ENCODE peak calls at places on chromosomes 1 and 21, in eight cellular contexts. X is colonic mucosa, H is transverse colon, J is AG10803, W is brain microvascular endothelial cell, E is PC-3, I is fibroblast of the aortic adventitia, B is hepatocyte. U is an unnamed sample.

GRCh38 chr1:228697209-228698016 is 37.9 kb upstream of the RHOU start:
- DNase-seq in J (peak; percentile 85), W (peak; percentile 45), B (peak; percentile 78), E (peak; percentile 31), X (peak; percentile 21), I (peak; percentile 88), H (peak; percentile 32), U (peak; percentile 52)

GRCh38 chr1:1758692-1759455 is 19.4 kb downstream of the NADK start:
- DNase-seq in E (peak; percentile 99), J (no peak), H (peak; percentile 95), B (peak; percentile 49), I (no peak), X (peak; percentile 97), W (no peak), U (no peak)

GRCh38 chr1:42851420-42851819 is 5.0 kb downstream of the ZNF691 start:
- DNase-seq in E (no peak), X (no peak), W (no peak), I (no peak), H (no peak), B (no peak), J (no peak), U (no peak)

GRCh38 chr1:99481391-99481996 is 164.4 kb upstream of the PALMD start:
- DNase-seq in I (peak; percentile 77), J (peak; percentile 61), E (peak; percentile 83), W (peak; percentile 67), H (peak; percentile 23), X (peak; percentile 47), B (peak; percentile 85), U (no peak)

GRCh38 chr1:91374086-91374485 is 30.6 kb downstream of the HFM1 start:
- DNase-seq in I (no peak), W (no peak), E (no peak), J (no peak), H (no peak), X (no peak), B (no peak), U (no peak)

GRCh38 chr1:226476657-226477319 is 68.9 kb upstream of the PARP1 start:
- DNase-seq in I (no peak), W (no peak), J (no peak), H (no peak), E (peak; percentile 96), B (no peak), X (no peak), U (no peak)

GRCh38 chr1:3578906-3579305 is 32.4 kb downstream of the MEGF6 start:
- DNase-seq in B (no peak), H (no peak), I (no peak), W (no peak), E (no peak), X (no peak), J (no peak), U (no peak)

GRCh38 chr21:44413566-44414290 is 41.6 kb upstream of the LRRC3 start:
- DNase-seq in B (no peak), E (no peak), H (no peak), J (no peak), W (no peak), X (no peak), I (no peak), U (no peak)

GRCh38 chr1:162921311-162921710 is 60.3 kb upstream of the CCDC190 start:
- DNase-seq in B (no peak), E (no peak), X (no peak), J (no peak), H (no peak), I (no peak), W (no peak), U (no peak)

GRCh38 chr1:234963180-234963903 is 165.3 kb downstream of the TOMM20 start:
- DNase-seq in J (peak; percentile 96), I (peak; percentile 92), B (peak; percentile 73), W (peak; percentile 97), H (peak; percentile 88), X (peak; percentile 91), E (peak; percentile 87), U (peak; percentile 87)

GRCh38 chr1:235515844-235516512 is 11.7 kb upstream of the B3GALNT2 start:
- DNase-seq in J (no peak), B (no peak), W (no peak), X (no peak), E (no peak), I (no peak), H (no peak), U (no peak)

GRCh38 chr1:203075249-203076030 is 10.4 kb downstream of the MYOG start:
- DNase-seq in B (no peak), I (no peak), W (no peak), H (no peak), J (no peak), E (no peak), X (no peak), U (no peak)

GRCh38 chr21:45367402-45368351 is 37.3 kb upstream of the COL18A1 start:
- DNase-seq in H (no peak), J (no peak), X (no peak), I (no peak), W (no peak), B (no peak), E (no peak), U (no peak)

GRCh38 chr1:4178501-4178900 is 278.4 kb upstream of the C1orf174 start:
- DNase-seq in J (no peak), X (no peak), E (no peak), H (no peak), I (no peak), W (no peak), B (no peak), U (no peak)

GRCh38 chr21:28636988-28637691 is 355.5 kb downstream of the LTN1 start:
- DNase-seq in W (peak; percentile 93), X (no peak), H (no peak), J (peak; percentile 89), E (peak; percentile 96), I (peak; percentile 98), B (no peak), U (peak; percentile 81)

GRCh38 chr21:28635541-28635940 is 357.1 kb downstream of the LTN1 start:
- DNase-seq in J (no peak), X (no peak), B (no peak), E (peak; percentile 12), W (no peak), I (no peak), H (no peak), U (no peak)

GRCh38 chr21:28627691-28628090 is 365.0 kb downstream of the LTN1 start:
- DNase-seq in W (no peak), J (peak; percentile 39), X (no peak), E (no peak), B (no peak), H (no peak), I (peak; percentile 60), U (no peak)

GRCh38 chr21:28633803-28634572 is 358.7 kb downstream of the LTN1 start:
- DNase-seq in I (peak; percentile 99), H (no peak), B (no peak), E (peak; percentile 91), X (no peak), W (peak; percentile 90), J (peak; percentile 73), U (peak; percentile 85)

GRCh38 chr21:28632718-28633408 is 359.8 kb downstream of the LTN1 start:
- DNase-seq in W (peak; percentile 83), B (no peak), X (no peak), J (peak; percentile 58), E (peak; percentile 70), I (peak; percentile 88), H (no peak), U (no peak)
- H3K4me3 ChIP-seq in W (no peak overlapping the region), B (no peak overlapping the region), X (no peak overlapping the region), J (peak overlapping the region; percentile 14), E (no peak overlapping the region), I (no peak overlapping the region), H (no peak overlapping the region), U (no peak overlapping the region)

GRCh38 chr1:165747632-165748452 is 20.8 kb downstream of the TMCO1 start:
- DNase-seq in X (peak; percentile 47), B (peak; percentile 57), E (no peak), W (no peak), H (peak; percentile 19), I (no peak), J (no peak), U (no peak)

GRCh38 chr1:165738794-165739193 is 29.9 kb downstream of the TMCO1 start:
- DNase-seq in I (no peak), X (no peak), W (no peak), E (no peak), J (no peak), H (no peak), B (no peak), U (no peak)

GRCh38 chr1:165737196-165737595 is 31.5 kb downstream of the TMCO1 start:
- DNase-seq in E (no peak), W (no peak), H (no peak), I (peak; percentile 34), X (no peak), J (peak; percentile 28), B (no peak), U (no peak)

GRCh38 chr1:165742194-165742593 is 26.5 kb downstream of the TMCO1 start:
- DNase-seq in I (no peak), B (no peak), X (no peak), W (no peak), J (no peak), H (no peak), E (no peak), U (no peak)
- TF ChIP-seq CTCF in I (peak; percentile 3), B (no peak), X (no peak), W (no peak), J (no peak), H (no peak), E (no peak), U (no peak)

GRCh38 chr1:27560271-27561125 is 43.4 kb downstream of the AHDC1 start:
- DNase-seq in I (no peak), E (no peak), W (no peak), B (no peak), H (no peak), X (no peak), J (no peak), U (no peak)

GRCh38 chr1:27563407-27564263 is 40.3 kb downstream of the AHDC1 start:
- DNase-seq in W (no peak), H (peak; percentile 76), I (peak; percentile 57), X (peak; percentile 80), E (peak; percentile 70), B (peak; percentile 79), J (peak; percentile 54), U (no peak)

GRCh38 chr1:27562483-27563406 is 41.2 kb downstream of the AHDC1 start:
- DNase-seq in I (no peak), B (peak; percentile 7), J (no peak), E (no peak), W (no peak), X (no peak), H (no peak), U (no peak)

GRCh38 chr1:27561126-27561899 is 42.6 kb downstream of the AHDC1 start:
- DNase-seq in X (no peak), I (peak; percentile 49), J (peak; percentile 74), B (no peak), H (no peak), E (no peak), W (no peak), U (no peak)

DNA sequence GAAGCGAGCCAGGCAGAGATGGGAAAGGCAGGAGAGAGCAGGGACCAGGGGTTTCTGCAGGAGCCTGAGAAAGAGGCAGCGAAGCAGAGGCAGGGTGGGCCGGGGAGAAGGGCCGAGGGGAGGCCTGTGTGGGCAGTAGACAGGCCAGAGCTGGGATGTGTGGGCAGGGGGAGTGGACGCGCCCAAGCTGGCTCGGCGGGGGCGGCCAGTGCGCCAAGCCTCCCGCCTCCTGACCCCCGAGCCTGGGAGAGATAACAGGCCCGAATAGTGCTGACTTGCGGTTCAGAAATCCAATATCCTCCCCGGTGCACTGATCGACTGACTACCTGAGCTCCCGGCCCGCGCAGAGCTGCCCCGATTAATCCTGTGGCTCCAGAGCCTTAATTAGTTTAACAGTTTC is 41.9 kb downstream of the AHDC1 start:
- DNase-seq in B (no peak), X (no peak), I (no peak), H (no peak), W (no peak), J (no peak), E (no peak), U (no peak)
- H3K4me3 ChIP-seq in B (no peak overlapping the region), X (no peak overlapping the region), I (peak overlapping the region; percentile 17), H (no peak overlapping the region), W (no peak overlapping the region), J (peak overlapping the region; percentile 12), E (no peak overlapping the region), U (no peak overlapping the region)

GRCh38 chr1:223556414-223557124 is 108.9 kb downstream of the CAPN8 start:
- DNase-seq in J (peak; percentile 3), W (peak; percentile 25), I (peak; percentile 10), X (peak; percentile 77), H (peak; percentile 71), B (peak; percentile 55), E (peak; percentile 90), U (no peak)
- TF ChIP-seq CTCF in J (peak; percentile 42), W (peak; percentile 67), I (peak; percentile 45), X (peak; percentile 76), H (peak; percentile 46), B (peak; percentile 54), E (peak; percentile 98), U (peak; percentile 56)